ENCODE peak calls at places on chromosomes 6 and 20, in ten cellular contexts. X is IMR-90, W is adrenal gland, C is thyroid gland, P is lower leg skin, R is ovary, Z is uterus, E is transverse colon, F is breast epithelium, G is spleen. Q is an unnamed sample.

GRCh38 chr6:53750112-53750511 is 44.7 kb upstream of the LRRC1 start:
- DNase-seq in F (no peak), C (no peak), Z (no peak), X (no peak), G (no peak), E (no peak), W (no peak), P (no peak), R (no peak), Q (no peak)

GRCh38 chr6:112096901-112097300 is 9.5 kb downstream of the FAM229B start:
- DNase-seq in W (no peak), P (no peak), Z (no peak), F (no peak), E (no peak), G (no peak), C (no peak), R (no peak), X (no peak), Q (no peak)

GRCh38 chr6:49676671-49677281 is 36.6 kb downstream of the CRISP2 start:
- DNase-seq in X (peak), Z (no peak), W (no peak), C (no peak), P (no peak), G (no peak), R (no peak), F (no peak), E (no peak), Q (no peak)

GRCh38 chr20:10282930-10283556 is 64.4 kb downstream of the SNAP25 start:
- DNase-seq in R (no peak), G (no peak), E (no peak), F (no peak), C (no peak), X (peak), W (no peak), P (no peak), Z (no peak), Q (no peak)

GRCh38 chr6:157272866-157273755 is 50.2 kb downstream of the TMEM242 start:
- DNase-seq in F (no peak), X (no peak), G (peak), C (no peak), P (peak), W (no peak), E (no peak), R (no peak), Z (no peak), Q (no peak)

GRCh38 chr6:26306248-26306647 is 58.8 kb upstream of the BTN3A2 start:
- DNase-seq in W (no peak), R (no peak), X (peak), Z (no peak), C (no peak), P (no peak), G (no peak), E (no peak), F (no peak), Q (no peak)

GRCh38 chr6:20540683-20541082 is 6.4 kb downstream of the CDKAL1 start:
- DNase-seq in P (no peak), W (peak), F (no peak), R (peak), Z (no peak), X (peak), E (no peak), G (no peak), C (no peak), Q (peak)

GRCh38 chr6:157323924-157324276 is 581 bp upstream of the TMEM242 start:
- DNase-seq in X (peak), P (peak), E (peak), W (peak), C (peak), F (peak), Z (peak), G (peak), R (peak), Q (peak)

GRCh38 chr6:8579372-8579771 is 144.0 kb upstream of the SLC35B3 start:
- DNase-seq in R (no peak), X (no peak), W (no peak), P (no peak), C (no peak), G (no peak), Z (no peak), E (no peak), F (no peak), Q (no peak)

GRCh38 chr20:45032276-45032675 is 66.0 kb downstream of the STK4 start:
- DNase-seq in C (no peak), R (no peak), F (no peak), Z (no peak), E (no peak), X (no peak), P (no peak), W (no peak), G (no peak), Q (no peak)

GRCh38 chr6:99736302-99736701 is 129.7 kb downstream of the PRDM13 start:
- DNase-seq in C (no peak), W (no peak), P (no peak), Z (no peak), X (no peak), G (no peak), R (no peak), F (no peak), E (no peak), Q (no peak)

GRCh38 chr20:50267041-50267865 is 76.6 kb downstream of the CEBPB start:
- DNase-seq in R (no peak), X (peak), E (peak), Z (no peak), W (peak), F (peak), C (peak), P (peak), G (no peak), Q (no peak)
- TF ChIP-seq POLR2A in R (no peak), X (no peak), E (no peak), Z (no peak), W (no peak), F (no peak), C (no peak), P (no peak), G (no peak), Q (no peak)

DNA sequence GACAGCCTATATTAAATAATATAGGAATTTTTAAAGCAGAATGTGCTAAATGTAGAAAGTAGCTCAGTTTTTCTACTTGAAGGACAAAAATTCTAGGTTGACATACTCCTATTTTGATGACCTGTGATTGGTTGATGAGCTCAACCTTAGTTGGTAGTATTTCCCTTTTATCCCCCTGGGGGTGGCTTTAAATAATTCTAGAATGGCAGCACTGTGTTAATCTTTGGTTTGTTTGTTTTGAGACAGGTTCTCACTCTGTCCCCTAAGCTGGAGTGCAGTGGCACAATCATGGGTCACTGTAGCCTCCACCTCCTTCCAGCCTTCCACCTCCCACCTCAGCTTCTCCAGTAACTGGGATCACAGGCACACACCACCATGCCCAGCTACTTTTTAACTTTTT is 29.2 kb downstream of the FARS2 start:
- DNase-seq in F (no peak), Z (no peak), R (no peak), G (no peak), P (no peak), C (no peak), W (no peak), E (no peak), X (no peak), Q (no peak)
- TF ChIP-seq POLR2A in F (no peak), Z (no peak), R (no peak), G (no peak), P (no peak), C (no peak), W (no peak), E (no peak), X (no peak), Q (no peak)

GRCh38 chr6:97282726-97283617 is at the start of gene MMS22L:
- DNase-seq in E (peak), F (peak), R (peak), G (peak), C (peak), X (peak), W (peak), Z (peak), P (peak), Q (peak)
- TF ChIP-seq POLR2A in E (no peak), F (no peak), R (no peak), G (no peak), C (no peak), X (no peak), W (no peak), Z (no peak), P (no peak), Q (no peak)

GRCh38 chr6:31630177-31630934 is 9.8 kb downstream of the PRRC2A start:
- DNase-seq in Z (no peak), F (no peak), R (no peak), G (no peak), P (no peak), X (no peak), W (no peak), E (no peak), C (no peak), Q (no peak)

GRCh38 chr6:31626952-31627351 is 6.4 kb downstream of the PRRC2A start:
- DNase-seq in X (no peak), R (no peak), F (no peak), E (no peak), G (no peak), W (no peak), P (no peak), Z (no peak), C (no peak), Q (no peak)

GRCh38 chr6:31629014-31629413 is 8.5 kb downstream of the PRRC2A start:
- DNase-seq in P (no peak), Z (no peak), X (no peak), R (no peak), C (no peak), E (no peak), G (no peak), F (no peak), W (no peak), Q (no peak)

GRCh38 chr6:31631209-31631608 is 10.7 kb downstream of the PRRC2A start:
- DNase-seq in P (no peak), E (no peak), C (no peak), G (no peak), X (no peak), Z (no peak), W (no peak), R (no peak), F (no peak), Q (no peak)

GRCh38 chr6:31627690-31628287 is 7.3 kb downstream of the PRRC2A start:
- DNase-seq in C (no peak), E (no peak), W (no peak), Z (no peak), F (no peak), G (no peak), P (no peak), R (no peak), X (no peak), Q (no peak)
- TF ChIP-seq POLR2A in C (no peak), E (no peak), W (no peak), Z (no peak), F (no peak), G (no peak), P (no peak), R (no peak), X (no peak), Q (no peak)

DNA sequence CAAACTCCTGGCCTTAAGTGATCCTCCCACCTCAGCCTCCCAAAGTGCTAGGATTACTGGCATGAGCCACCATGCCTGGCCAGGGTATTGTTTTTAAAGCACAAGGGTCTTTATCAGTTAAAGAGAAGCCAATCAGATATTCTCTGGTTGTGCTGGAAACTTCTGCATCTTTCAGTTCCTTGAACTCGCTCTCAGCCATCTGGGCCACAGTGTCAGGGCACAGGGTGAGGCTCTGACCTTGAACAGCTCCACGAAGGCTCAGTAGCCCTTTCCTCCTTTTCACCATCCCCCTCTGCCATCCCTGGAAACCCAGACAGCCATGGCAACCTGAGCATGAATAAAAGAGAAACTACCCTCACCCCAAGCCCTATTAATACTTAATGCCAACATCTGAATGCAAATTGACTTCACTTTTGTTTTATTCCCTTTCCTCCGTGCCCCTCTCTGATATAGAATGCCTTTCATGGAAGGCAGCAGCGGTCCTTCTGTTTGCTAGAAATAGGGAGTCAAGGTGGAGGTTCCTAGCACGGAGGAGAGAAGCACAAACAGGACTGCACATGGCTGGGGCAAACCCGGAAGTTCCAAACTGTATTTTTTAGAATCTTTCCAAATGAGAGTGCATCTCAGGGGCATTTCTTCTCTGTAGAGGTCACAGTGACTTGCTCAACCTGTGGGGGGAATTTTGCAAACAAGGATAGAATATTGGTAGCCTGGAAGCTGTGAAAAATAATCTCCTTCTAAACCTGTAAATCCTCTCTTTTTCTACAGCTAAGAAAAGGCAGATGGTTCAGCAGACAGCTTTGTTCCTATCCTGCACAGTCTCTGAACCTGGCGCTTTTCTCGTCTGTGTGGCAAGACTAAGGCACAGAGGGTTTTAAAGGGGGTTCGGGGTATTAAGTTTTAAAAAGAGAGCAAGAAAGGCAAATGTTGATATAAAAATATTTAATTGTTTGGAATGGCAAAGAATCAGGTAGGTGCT is 176.4 kb upstream of the RREB1 start:
- DNase-seq in X (no peak), Z (no peak), G (no peak), P (no peak), R (no peak), E (no peak), W (no peak), C (no peak), F (no peak), Q (no peak)
- TF ChIP-seq POLR2A in X (no peak), Z (no peak), G (no peak), P (no peak), R (no peak), E (no peak), W (no peak), C (no peak), F (no peak), Q (no peak)

GRCh38 chr6:137873273-137873762 is 6.3 kb downstream of the TNFAIP3 start:
- DNase-seq in X (peak), C (peak), R (peak), W (peak), P (no peak), E (peak), G (no peak), F (no peak), Z (peak), Q (peak)
- TF ChIP-seq POLR2A in X (no peak), C (no peak), R (no peak), W (no peak), P (no peak), E (peak), G (no peak), F (no peak), Z (no peak), Q (no peak)

DNA sequence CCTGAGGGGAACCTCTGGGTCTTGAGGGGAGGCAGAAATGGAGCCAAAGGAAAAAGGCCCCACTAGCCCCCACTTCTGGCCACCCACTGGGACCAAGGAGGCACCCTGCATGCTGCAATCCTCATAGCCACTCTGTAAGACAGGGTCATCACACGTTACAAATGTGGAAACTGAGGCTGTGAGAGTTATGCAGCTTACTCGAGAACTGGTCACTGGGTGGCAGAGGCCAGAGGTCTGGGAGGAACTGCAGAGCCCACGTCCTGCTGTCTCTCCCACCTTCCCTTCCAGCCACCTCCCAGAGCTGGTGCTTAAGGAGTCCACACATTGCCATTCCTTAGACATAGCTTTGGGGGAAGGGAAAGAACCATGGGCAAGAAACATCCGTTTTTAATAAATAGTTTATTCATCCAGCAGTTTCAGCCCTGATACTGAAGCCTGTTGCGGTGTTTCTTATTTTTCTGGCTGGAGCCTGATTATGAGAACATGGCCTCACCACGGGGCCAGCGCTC is 18.0 kb downstream of the LEMD2 start:
- DNase-seq in G (no peak), W (no peak), Z (no peak), P (no peak), F (no peak), X (no peak), C (no peak), E (no peak), R (no peak), Q (no peak)
- TF ChIP-seq POLR2A in G (no peak), W (no peak), Z (no peak), P (no peak), F (no peak), X (no peak), C (no peak), E (no peak), R (no peak), Q (no peak)

Q was measured in gastrocnemius medialis.